ENCODE peak calls at places on chromosomes 12 and 14, in nine cellular contexts. H, Z, V, P, F, Q, T, D and S are unnamed samples.

GRCh38 chr12:15883536-15883935 is 1.3 kb downstream of the STRAP start:
- DNase-seq in P (no peak), T (peak; percentile 37), H (no peak), V (no peak), Q (no peak), F (peak; percentile 25), D (no peak), Z (no peak), S (no peak)

GRCh38 chr14:60101801-60102200 is 10.1 kb downstream of the PCNX4 start:
- DNase-seq in V (no peak), F (no peak), T (peak; percentile 32), Q (no peak), P (no peak), Z (no peak), D (no peak), H (no peak), S (no peak)

GRCh38 chr12:39616666-39617065 is 2.9 kb downstream of the ABCD2 start:
- DNase-seq in P (no peak), V (no peak), F (no peak), Q (no peak), H (no peak), D (no peak), Z (no peak), T (no peak), S (no peak)

GRCh38 chr12:12718853-12719252 is 1.7 kb downstream of the CDKN1B start:
- DNase-seq in D (no peak), F (peak; percentile 27), T (peak; percentile 62), P (no peak), Q (no peak), Z (peak; percentile 31), H (no peak), V (no peak), S (no peak)

GRCh38 chr14:33342299-33342974 is 403.8 kb downstream of the NPAS3 start:
- DNase-seq in F (no peak), H (no peak), T (no peak), P (no peak), V (no peak), Z (no peak), D (peak; percentile 4), Q (no peak), S (no peak)

GRCh38 chr12:13088503-13088902 is 15.0 kb downstream of the GSG1 start:
- DNase-seq in T (no peak), V (no peak), H (no peak), D (no peak), P (no peak), F (no peak), Z (no peak), Q (no peak), S (no peak)

GRCh38 chr12:104370989-104371870 is 67.7 kb downstream of the EID3 start:
- DNase-seq in T (peak; percentile 84), V (no peak), H (no peak), Q (no peak), P (no peak), Z (no peak), F (peak; percentile 54), D (peak; percentile 92), S (peak; percentile 12)

GRCh38 chr12:52085682-52086180 is 6.2 kb downstream of the SMIM41 start:
- DNase-seq in D (no peak), H (no peak), T (no peak), Q (no peak), P (no peak), V (no peak), F (no peak), Z (no peak), S (no peak)

GRCh38 chr14:103735439-103735814 is 19.8 kb downstream of the ZFYVE21 start:
- DNase-seq in T (no peak), Q (peak; percentile 13), Z (no peak), P (no peak), H (no peak), D (no peak), V (peak; percentile 46), F (no peak), S (no peak)

GRCh38 chr14:51691176-51691575 is 39.5 kb downstream of the FRMD6 start:
- DNase-seq in D (no peak), Z (no peak), T (peak; percentile 64), H (no peak), F (no peak), Q (no peak), V (no peak), P (no peak), S (no peak)

GRCh38 chr14:23321572-23322547 is 603 bp downstream of the PABPN1 start:
- DNase-seq in Z (peak; percentile 72), F (peak; percentile 59), D (peak; percentile 6), Q (peak; percentile 60), T (peak; percentile 82), P (no peak), H (no peak), V (peak; percentile 80), S (peak; percentile 48)

GRCh38 chr12:48940181-48940580 is 14.9 kb upstream of the FKBP11 start:
- DNase-seq in T (no peak), H (no peak), F (no peak), P (no peak), D (no peak), Z (no peak), V (no peak), Q (no peak), S (no peak)

GRCh38 chr14:91349481-91350074 is 68.0 kb downstream of the CCDC88C start:
- DNase-seq in H (no peak), Q (peak; percentile 80), D (no peak), V (no peak), P (no peak), F (no peak), T (no peak), Z (peak; percentile 66), S (no peak)

GRCh38 chr12:80441921-80442320 is 2.1 kb upstream of the PTPRQ start:
- DNase-seq in V (no peak), H (no peak), P (no peak), F (peak; percentile 81), D (peak; percentile 12), Z (no peak), T (peak; percentile 45), Q (no peak), S (no peak)

GRCh38 chr12:131711551-131712205 is 788 bp downstream of the SFSWAP start:
- DNase-seq in D (no peak), H (no peak), P (no peak), V (no peak), Z (no peak), F (no peak), T (peak; percentile 28), Q (no peak), S (peak; percentile 11)

GRCh38 chr14:24264298-24264697 is 1.3 kb upstream of the TGM1 start:
- DNase-seq in T (no peak), H (no peak), D (no peak), F (no peak), V (no peak), Z (no peak), Q (no peak), P (no peak), S (no peak)

GRCh38 chr12:10582704-10583103 is 30.7 kb downstream of the MAGOHB start:
- DNase-seq in T (no peak), D (no peak), H (no peak), F (no peak), V (no peak), Z (no peak), P (no peak), Q (no peak), S (no peak)

GRCh38 chr12:82109243-82109642 is 248.9 kb downstream of the CCDC59 start:
- DNase-seq in Q (no peak), P (no peak), V (no peak), H (no peak), Z (no peak), T (no peak), D (no peak), F (no peak), S (no peak)